ENCODE peak calls at places on chromosomes 6 and 20, in six cellular contexts. B is naive thymus-derived CD8-positive, alpha-beta T cell; Z is NCI-H345; S is WTC11; F is ELR; K is progenitor cell of endocrine pancreas. R is an unnamed sample.

GRCh38 chr6:25971187-25971811 is 8.7 kb downstream of the TRIM38 start:
- DNase-seq in B (no peak), Z (no peak), S (no peak), F (peak; percentile 89), K (no peak), R (no peak)

GRCh38 chr6:138007014-138007472 is 100.2 kb downstream of the PERP start:
- DNase-seq in B (no peak), Z (peak; percentile 27), S (peak; percentile 71), F (peak; percentile 47), K (no peak), R (no peak)

GRCh38 chr6:37502703-37503485 is 3.2 kb upstream of the CCDC167 start:
- DNase-seq in B (peak; percentile 72), Z (peak; percentile 87), S (no peak), F (no peak), K (no peak), R (no peak)

GRCh38 chr6:149332602-149333311 is 15.2 kb downstream of the TAB2 start:
- DNase-seq in B (no peak), Z (peak; percentile 35), S (no peak), F (no peak), K (no peak), R (no peak)

GRCh38 chr6:113855500-113856010 is 1.6 kb upstream of the MARCKS start:
- DNase-seq in B (no peak), Z (peak; percentile 61), S (peak; percentile 26), F (peak; percentile 61), K (no peak), R (no peak)

GRCh38 chr20:4720977-4721349 is 746 bp upstream of the PRND start:
- DNase-seq in B (no peak), Z (no peak), S (peak; percentile 23), F (no peak), K (no peak), R (peak; percentile 12)

GRCh38 chr6:49918787-49919186 is 45.2 kb downstream of the DEFB114 start:
- DNase-seq in B (no peak), Z (no peak), S (peak; percentile 26), F (no peak), K (no peak), R (no peak)

GRCh38 chr6:136921521-136921935 is 573 bp upstream of the SLC35D3 start:
- DNase-seq in B (no peak), Z (peak; percentile 40), S (peak; percentile 53), F (peak; percentile 39), K (no peak), R (peak; percentile 28)

GRCh38 chr20:16846011-16846410 is 97.9 kb downstream of the OTOR start:
- DNase-seq in B (no peak), Z (no peak), S (no peak), F (no peak), K (no peak), R (no peak)

GRCh38 chr6:44050872-44051421 is 76.3 kb downstream of the MRPL14 start:
- DNase-seq in B (no peak), Z (no peak), S (no peak), F (peak; percentile 55), K (no peak), R (peak; percentile 65)

GRCh38 chr6:36805917-36806316 is 33.3 kb downstream of the CPNE5 start:
- DNase-seq in B (no peak), Z (no peak), S (peak; percentile 41), F (no peak), K (no peak), R (no peak)

GRCh38 chr6:151512481-151512880 is 18.7 kb downstream of the CCDC170 start:
- DNase-seq in B (no peak), Z (no peak), S (no peak), F (no peak), K (no peak), R (no peak)

GRCh38 chr6:56400273-56400672 is 152.9 kb upstream of the COL21A1 start:
- DNase-seq in B (no peak), Z (no peak), S (no peak), F (no peak), K (no peak), R (no peak)

GRCh38 chr6:169215201-169215661 is 38.4 kb downstream of the THBS2 start:
- DNase-seq in B (no peak), Z (no peak), S (no peak), F (peak; percentile 8), K (no peak), R (no peak)

GRCh38 chr20:32386091-32386490 is 28.0 kb downstream of the ASXL1 start:
- DNase-seq in B (no peak), Z (no peak), S (no peak), F (no peak), K (no peak), R (no peak)

GRCh38 chr20:49810491-49811190 is 2.0 kb upstream of the SLC9A8 start:
- DNase-seq in B (no peak), Z (no peak), S (no peak), F (no peak), K (no peak), R (peak; percentile 49)

GRCh38 chr6:68400396-68400795 is 234.7 kb upstream of the ADGRB3 start:
- DNase-seq in B (no peak), Z (no peak), S (peak; percentile 35), F (no peak), K (no peak), R (no peak)

R was measured in T47D.